ENCODE peak calls at places on chromosome 10, in seven cellular contexts. P is stomach, O is neural progenitor cell, L is neuronal stem cell, T is lung, U is right cardiac atrium, S is Panc1. Y is an unnamed sample.

GRCh38 chr10:110617455-110618162 is 26.5 kb upstream of the RBM20 start:
- DNase-seq in P (no peak), O (peak; percentile 29), L (no peak), T (no peak), U (no peak), S (no peak), Y (no peak)

GRCh38 chr10:47253651-47254375 is 46.2 kb upstream of the GDF10 start:
- DNase-seq in P (no peak), O (no peak), L (no peak), T (no peak), U (peak; percentile 84), S (no peak), Y (no peak)

GRCh38 chr10:3433988-3434387 is 261.4 kb upstream of the PITRM1 start:
- DNase-seq in P (no peak), O (no peak), L (no peak), T (no peak), U (no peak), S (no peak), Y (no peak)

GRCh38 chr10:71045188-71045841 is 156.9 kb upstream of the PCBD1 start:
- DNase-seq in P (no peak), O (no peak), L (no peak), T (no peak), U (no peak), S (no peak), Y (no peak)

GRCh38 chr10:3886666-3887251 is 101.8 kb upstream of the KLF6 start:
- DNase-seq in P (no peak), O (no peak), L (no peak), T (no peak), U (peak; percentile 55), S (no peak), Y (peak; percentile 90)

GRCh38 chr10:25457552-25457951 is 282.8 kb downstream of the GPR158 start:
- DNase-seq in P (no peak), O (no peak), L (no peak), T (no peak), U (no peak), S (no peak), Y (no peak)

GRCh38 chr10:49081532-49082275 is 33.6 kb downstream of the VSTM4 start:
- DNase-seq in P (peak; percentile 25), O (peak; percentile 53), L (peak; percentile 39), T (no peak), U (peak; percentile 86), S (no peak), Y (no peak)

GRCh38 chr10:28913850-28914249 is 236.5 kb downstream of the BAMBI start:
- DNase-seq in P (no peak), O (no peak), L (no peak), T (no peak), U (no peak), S (no peak), Y (peak; percentile 50)

GRCh38 chr10:94403034-94403822 is 887 bp downstream of the TBC1D12 start:
- DNase-seq in P (peak; percentile 76), O (peak; percentile 79), L (peak; percentile 21), T (peak; percentile 72), U (peak; percentile 85), S (no peak), Y (peak; percentile 84)

GRCh38 chr10:73590881-73591577 is at the start of gene USP54:
- DNase-seq in P (no peak), O (peak; percentile 69), L (peak; percentile 48), T (no peak), U (no peak), S (no peak), Y (peak; percentile 65)

GRCh38 chr10:34520084-34520483 is 295.0 kb downstream of the PARD3 start:
- DNase-seq in P (no peak), O (no peak), L (no peak), T (no peak), U (no peak), S (no peak), Y (peak; percentile 20)

GRCh38 chr10:13852872-13853271 is 266.1 kb downstream of the PRPF18 start:
- DNase-seq in P (no peak), O (no peak), L (no peak), T (no peak), U (no peak), S (no peak), Y (no peak)

GRCh38 chr10:12051241-12051640 is 8.6 kb upstream of the UPF2 start:
- DNase-seq in P (no peak), O (no peak), L (no peak), T (no peak), U (no peak), S (no peak), Y (no peak)

GRCh38 chr10:76615049-76615448 is 1022.6 kb downstream of the KCNMA1 start:
- DNase-seq in P (no peak), O (no peak), L (no peak), T (no peak), U (no peak), S (no peak), Y (no peak)

GRCh38 chr10:93379366-93380042 is 102.6 kb downstream of the MYOF start:
- DNase-seq in P (no peak), O (no peak), L (no peak), T (no peak), U (no peak), S (no peak), Y (no peak)

GRCh38 chr10:110775022-110775379 is 96.7 kb upstream of the PDCD4 start:
- DNase-seq in P (no peak), O (no peak), L (no peak), T (no peak), U (no peak), S (peak; percentile 12), Y (peak; percentile 87)

DNA sequence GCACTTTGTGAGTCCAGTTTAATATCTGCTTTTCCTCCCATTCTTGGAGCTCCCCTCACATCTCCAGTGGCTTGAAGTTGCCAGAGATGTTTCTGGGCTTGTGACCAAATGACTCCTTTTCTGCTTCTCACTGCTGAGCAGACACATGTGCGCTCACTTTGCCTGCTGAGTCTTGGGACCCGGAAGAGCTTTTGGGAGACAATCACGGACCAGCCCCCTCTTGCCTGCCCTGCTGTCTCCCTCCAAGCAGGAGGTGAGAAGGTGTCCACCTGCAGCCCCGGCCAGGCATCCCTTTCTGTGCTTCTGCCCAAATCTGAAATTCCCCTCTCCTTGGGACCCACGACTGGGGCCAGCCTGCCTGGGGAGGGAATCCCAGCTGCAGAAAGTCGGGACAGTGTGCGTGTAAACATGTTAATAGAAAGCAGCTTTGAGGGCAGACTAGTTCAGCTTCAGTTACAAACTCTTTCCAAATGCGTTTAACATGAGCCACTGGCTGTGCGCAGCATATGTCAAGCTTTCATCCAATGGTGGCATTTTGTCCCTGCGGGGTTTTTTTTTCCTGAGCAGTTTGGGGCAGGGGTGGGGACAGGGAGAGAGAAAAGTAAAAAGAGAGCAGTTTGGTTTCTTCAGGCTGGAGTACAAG is 31.7 kb downstream of the HTRA1 start:
- DNase-seq in P (no peak), O (no peak), L (no peak), T (no peak), U (peak; percentile 54), S (no peak), Y (no peak)
- H3K4me1 ChIP-seq in P (peaks cover 76% of the 10 kb centered on the region), O (peaks cover 10% of the 10 kb centered on the region), L (peaks cover 7% of the 10 kb centered on the region), T (no peaks in the 10 kb centered on the region), U (peaks cover 6% of the 10 kb centered on the region), S (no peaks in the 10 kb centered on the region), Y (no peaks in the 10 kb centered on the region)

DNA sequence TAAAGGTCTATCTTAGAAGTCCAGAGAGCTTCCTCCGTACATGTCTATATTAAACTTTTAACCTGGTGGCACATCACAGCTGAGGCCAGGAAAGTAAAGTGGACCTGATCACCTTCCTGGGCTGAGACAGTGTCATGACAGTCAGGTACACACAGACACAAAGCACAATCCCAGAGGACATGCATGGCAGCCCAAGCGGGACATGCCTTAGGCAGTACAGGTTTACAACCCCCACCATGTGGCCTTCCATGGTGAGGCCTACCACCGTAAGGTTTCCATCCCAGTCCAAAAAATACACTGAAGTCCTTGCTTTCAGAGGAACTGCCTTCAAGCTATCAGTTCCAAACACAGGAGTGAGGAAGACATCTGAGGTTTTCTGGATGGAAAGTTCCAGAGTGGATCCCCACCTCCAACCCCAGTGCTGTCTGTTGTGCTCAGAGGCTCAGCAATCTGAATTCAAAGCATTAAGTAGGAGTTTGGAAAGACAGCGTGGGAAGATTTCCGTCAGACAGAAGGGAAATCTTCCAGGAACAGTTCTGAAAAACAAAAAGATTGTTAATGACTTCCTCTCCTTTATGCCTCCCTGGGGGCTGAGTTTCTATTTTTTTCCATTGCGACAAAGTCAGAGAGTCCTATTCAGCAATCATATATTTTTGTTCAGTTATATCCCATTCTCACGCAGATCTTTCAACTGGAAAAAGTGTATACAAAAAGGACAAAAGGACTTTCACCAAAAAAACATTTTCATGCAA is 20.1 kb downstream of the IFIT3 start:
- DNase-seq in P (no peak), O (no peak), L (no peak), T (no peak), U (no peak), S (no peak), Y (no peak)
- H3K4me1 ChIP-seq in P (peaks cover 32% of the 10 kb centered on the region), O (peaks cover 44% of the 10 kb centered on the region), L (peaks cover 30% of the 10 kb centered on the region), T (peaks cover 8% of the 10 kb centered on the region), U (peaks cover 19% of the 10 kb centered on the region), S (peaks cover 19% of the 10 kb centered on the region), Y (peaks cover 10% of the 10 kb centered on the region)

GRCh38 chr10:87935290-87936141 is 72.1 kb downstream of the PTEN start:
- DNase-seq in P (no peak), O (no peak), L (no peak), T (no peak), U (no peak), S (no peak), Y (no peak)

GRCh38 chr10:87930929-87931835 is 67.8 kb downstream of the PTEN start:
- DNase-seq in P (no peak), O (no peak), L (no peak), T (no peak), U (no peak), S (no peak), Y (no peak)

GRCh38 chr10:87928996-87929395 is 65.6 kb downstream of the PTEN start:
- DNase-seq in P (no peak), O (no peak), L (no peak), T (no peak), U (no peak), S (no peak), Y (no peak)

GRCh38 chr10:87930141-87930540 is 66.7 kb downstream of the PTEN start:
- DNase-seq in P (no peak), O (no peak), L (no peak), T (no peak), U (no peak), S (no peak), Y (peak; percentile 25)

DNA sequence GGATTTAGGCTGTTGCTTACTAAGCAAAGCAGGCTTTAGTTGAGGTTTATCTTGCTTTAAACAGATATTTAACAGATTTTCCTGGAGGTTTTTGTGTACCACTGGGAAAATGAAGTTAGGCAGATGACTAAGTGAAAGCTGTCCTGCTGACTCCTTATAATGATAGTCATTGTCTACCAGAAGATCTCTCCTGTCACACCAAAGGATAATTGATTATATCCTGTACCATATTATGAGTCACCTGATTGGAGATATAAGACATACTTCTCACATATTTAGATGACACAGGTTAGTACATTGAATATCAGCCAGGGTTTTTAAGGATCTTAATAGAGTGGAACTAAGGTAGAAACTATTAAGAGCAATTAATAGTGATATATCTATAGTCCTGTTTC is 68.4 kb downstream of the PTEN start:
- DNase-seq in P (no peak), O (no peak), L (no peak), T (no peak), U (no peak), S (no peak), Y (no peak)
- H3K4me1 ChIP-seq in P (peaks cover 71% of the 10 kb centered on the region), O (no peaks in the 10 kb centered on the region), L (no peaks in the 10 kb centered on the region), T (no peaks in the 10 kb centered on the region), U (peaks cover 4% of the 10 kb centered on the region), S (peaks cover 4% of the 10 kb centered on the region), Y (no peaks in the 10 kb centered on the region)

DNA sequence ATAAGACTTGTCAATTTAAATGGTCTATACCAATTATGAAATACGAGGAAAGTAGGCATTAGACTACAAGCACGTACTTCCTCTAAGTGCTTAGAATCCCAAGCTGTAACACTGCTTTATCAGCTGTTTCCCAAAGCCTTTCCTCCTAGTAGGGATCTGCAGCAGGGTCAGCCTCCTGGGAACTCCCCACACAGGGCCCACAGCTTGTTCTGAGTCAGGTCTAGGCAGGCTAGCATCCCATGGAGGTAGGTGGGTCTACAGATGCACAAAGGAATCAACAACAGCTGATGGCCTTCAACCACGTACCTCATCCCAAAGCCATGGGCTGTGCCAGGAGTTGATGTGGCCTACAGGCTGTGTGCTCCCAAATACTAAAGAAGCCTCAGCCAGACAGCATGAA is 14.7 kb downstream of the MMS19 start:
- DNase-seq in P (no peak), O (no peak), L (no peak), T (no peak), U (no peak), S (no peak), Y (no peak)
- H3K4me1 ChIP-seq in P (peaks cover 7% of the 10 kb centered on the region), O (peaks cover 9% of the 10 kb centered on the region), L (no peaks in the 10 kb centered on the region), T (no peaks in the 10 kb centered on the region), U (peaks cover 4% of the 10 kb centered on the region), S (peaks cover 10% of the 10 kb centered on the region), Y (no peaks in the 10 kb centered on the region)